ENCODE peak calls at places on chromosomes 4 and X, in nine cellular contexts. One of them, this sample, is unnamed.

GRCh38 chr4:26217961-26218676 is 102.7 kb upstream of the RBPJ start:
- DNase-seq in NCI-H1105: no peak
- DNase-seq in T-helper 22 cell: no peak
- DNase-seq in mucosa of descending colon: no peak
- DNase-seq in stimulated activated CD4-positive, alpha-beta T cell treated with anti-CD3 and anti-CD28 coated beads, Interleukin-15, amount 100 ng/mL, for 1 hour: no peak
- DNase-seq in HEK293T: no peak
- DNase-seq in ACHN: no peak
- DNase-seq in right cardiac atrium: no peak
- DNase-seq in NCI-H2081: no peak
- DNase-seq in this sample: no peak

GRCh38 chrX:109774706-109775105 is 41.6 kb upstream of the ACSL4 start:
- DNase-seq in NCI-H1105: no peak
- DNase-seq in T-helper 22 cell: no peak
- DNase-seq in mucosa of descending colon: no peak
- DNase-seq in stimulated activated CD4-positive, alpha-beta T cell treated with anti-CD3 and anti-CD28 coated beads, Interleukin-15, amount 100 ng/mL, for 1 hour: no peak
- DNase-seq in HEK293T: no peak
- DNase-seq in ACHN: peak
- DNase-seq in right cardiac atrium: no peak
- DNase-seq in NCI-H2081: no peak
- DNase-seq in this sample: no peak

GRCh38 chr4:113146876-113147358 is 97.5 kb downstream of the ANK2 start:
- DNase-seq in NCI-H1105: no peak
- DNase-seq in T-helper 22 cell: no peak
- DNase-seq in mucosa of descending colon: no peak
- DNase-seq in stimulated activated CD4-positive, alpha-beta T cell treated with anti-CD3 and anti-CD28 coated beads, Interleukin-15, amount 100 ng/mL, for 1 hour: no peak
- DNase-seq in HEK293T: no peak
- DNase-seq in ACHN: peak
- DNase-seq in right cardiac atrium: no peak
- DNase-seq in NCI-H2081: no peak
- DNase-seq in this sample: peak

GRCh38 chr4:25867781-25868180 is 5.0 kb upstream of the SEL1L3 start:
- DNase-seq in NCI-H1105: no peak
- DNase-seq in T-helper 22 cell: no peak
- DNase-seq in mucosa of descending colon: no peak
- DNase-seq in stimulated activated CD4-positive, alpha-beta T cell treated with anti-CD3 and anti-CD28 coated beads, Interleukin-15, amount 100 ng/mL, for 1 hour: no peak
- DNase-seq in HEK293T: no peak
- DNase-seq in ACHN: no peak
- DNase-seq in right cardiac atrium: no peak
- DNase-seq in NCI-H2081: no peak
- DNase-seq in this sample: no peak

GRCh38 chr4:86482851-86483490 is 111.1 kb upstream of the PTPN13 start:
- DNase-seq in NCI-H1105: no peak
- DNase-seq in T-helper 22 cell: no peak
- DNase-seq in mucosa of descending colon: no peak
- DNase-seq in stimulated activated CD4-positive, alpha-beta T cell treated with anti-CD3 and anti-CD28 coated beads, Interleukin-15, amount 100 ng/mL, for 1 hour: no peak
- DNase-seq in HEK293T: peak
- DNase-seq in ACHN: peak
- DNase-seq in right cardiac atrium: no peak
- DNase-seq in NCI-H2081: peak
- DNase-seq in this sample: no peak

GRCh38 chr4:10096201-10096975 is 20.2 kb downstream of the WDR1 start:
- DNase-seq in NCI-H1105: no peak
- DNase-seq in T-helper 22 cell: peak
- DNase-seq in mucosa of descending colon: peak
- DNase-seq in stimulated activated CD4-positive, alpha-beta T cell treated with anti-CD3 and anti-CD28 coated beads, Interleukin-15, amount 100 ng/mL, for 1 hour: peak
- DNase-seq in HEK293T: no peak
- DNase-seq in ACHN: peak
- DNase-seq in right cardiac atrium: peak
- DNase-seq in NCI-H2081: no peak
- DNase-seq in this sample: peak

GRCh38 chr4:185424905-185425599 is 712 bp downstream of the UFSP2 start:
- DNase-seq in NCI-H1105: no peak
- DNase-seq in T-helper 22 cell: no peak
- DNase-seq in mucosa of descending colon: no peak
- DNase-seq in stimulated activated CD4-positive, alpha-beta T cell treated with anti-CD3 and anti-CD28 coated beads, Interleukin-15, amount 100 ng/mL, for 1 hour: no peak
- DNase-seq in HEK293T: no peak
- DNase-seq in ACHN: no peak
- DNase-seq in right cardiac atrium: no peak
- DNase-seq in NCI-H2081: no peak
- DNase-seq in this sample: no peak

GRCh38 chr4:144647095-144647959 is 1.4 kb downstream of the HHIP start:
- DNase-seq in NCI-H1105: no peak
- DNase-seq in T-helper 22 cell: no peak
- DNase-seq in mucosa of descending colon: no peak
- DNase-seq in stimulated activated CD4-positive, alpha-beta T cell treated with anti-CD3 and anti-CD28 coated beads, Interleukin-15, amount 100 ng/mL, for 1 hour: no peak
- DNase-seq in HEK293T: peak
- DNase-seq in ACHN: no peak
- DNase-seq in right cardiac atrium: no peak
- DNase-seq in NCI-H2081: no peak
- DNase-seq in this sample: no peak

GRCh38 chr4:121077496-121077895 is 5.2 kb upstream of the NDNF start:
- DNase-seq in NCI-H1105: no peak
- DNase-seq in T-helper 22 cell: no peak
- DNase-seq in mucosa of descending colon: no peak
- DNase-seq in stimulated activated CD4-positive, alpha-beta T cell treated with anti-CD3 and anti-CD28 coated beads, Interleukin-15, amount 100 ng/mL, for 1 hour: no peak
- DNase-seq in HEK293T: no peak
- DNase-seq in ACHN: no peak
- DNase-seq in right cardiac atrium: no peak
- DNase-seq in NCI-H2081: no peak
- DNase-seq in this sample: no peak

GRCh38 chr4:15410750-15411149 is 17.1 kb upstream of the C1QTNF7 start:
- DNase-seq in NCI-H1105: no peak
- DNase-seq in T-helper 22 cell: no peak
- DNase-seq in mucosa of descending colon: no peak
- DNase-seq in stimulated activated CD4-positive, alpha-beta T cell treated with anti-CD3 and anti-CD28 coated beads, Interleukin-15, amount 100 ng/mL, for 1 hour: no peak
- DNase-seq in HEK293T: no peak
- DNase-seq in ACHN: no peak
- DNase-seq in right cardiac atrium: no peak
- DNase-seq in NCI-H2081: peak
- DNase-seq in this sample: no peak

GRCh38 chrX:70916754-70917153 is 8.2 kb upstream of the TEX11 start:
- DNase-seq in NCI-H1105: no peak
- DNase-seq in T-helper 22 cell: no peak
- DNase-seq in mucosa of descending colon: no peak
- DNase-seq in stimulated activated CD4-positive, alpha-beta T cell treated with anti-CD3 and anti-CD28 coated beads, Interleukin-15, amount 100 ng/mL, for 1 hour: no peak
- DNase-seq in HEK293T: no peak
- DNase-seq in ACHN: no peak
- DNase-seq in right cardiac atrium: no peak
- DNase-seq in NCI-H2081: no peak
- DNase-seq in this sample: no peak

GRCh38 chrX:71291381-71291780 is 7.9 kb downstream of the NONO start:
- DNase-seq in NCI-H1105: no peak
- DNase-seq in T-helper 22 cell: no peak
- DNase-seq in mucosa of descending colon: no peak
- DNase-seq in stimulated activated CD4-positive, alpha-beta T cell treated with anti-CD3 and anti-CD28 coated beads, Interleukin-15, amount 100 ng/mL, for 1 hour: no peak
- DNase-seq in HEK293T: no peak
- DNase-seq in ACHN: no peak
- DNase-seq in right cardiac atrium: no peak
- DNase-seq in NCI-H2081: no peak
- DNase-seq in this sample: no peak

GRCh38 chr4:169207436-169208089 is 63.2 kb downstream of the SH3RF1 start:
- DNase-seq in NCI-H1105: no peak
- DNase-seq in T-helper 22 cell: no peak
- DNase-seq in mucosa of descending colon: no peak
- DNase-seq in stimulated activated CD4-positive, alpha-beta T cell treated with anti-CD3 and anti-CD28 coated beads, Interleukin-15, amount 100 ng/mL, for 1 hour: no peak
- DNase-seq in HEK293T: no peak
- DNase-seq in ACHN: no peak
- DNase-seq in right cardiac atrium: no peak
- DNase-seq in NCI-H2081: no peak
- DNase-seq in this sample: no peak

GRCh38 chrX:104166735-104167436 is 633 bp downstream of the FAM199X start:
- DNase-seq in NCI-H1105: no peak
- DNase-seq in T-helper 22 cell: no peak
- DNase-seq in mucosa of descending colon: no peak
- DNase-seq in stimulated activated CD4-positive, alpha-beta T cell treated with anti-CD3 and anti-CD28 coated beads, Interleukin-15, amount 100 ng/mL, for 1 hour: no peak
- DNase-seq in HEK293T: no peak
- DNase-seq in ACHN: no peak
- DNase-seq in right cardiac atrium: no peak
- DNase-seq in NCI-H2081: peak
- DNase-seq in this sample: no peak

GRCh38 chr4:92121099-92121498 is 182.7 kb upstream of the GRID2 start:
- DNase-seq in NCI-H1105: no peak
- DNase-seq in T-helper 22 cell: no peak
- DNase-seq in mucosa of descending colon: no peak
- DNase-seq in stimulated activated CD4-positive, alpha-beta T cell treated with anti-CD3 and anti-CD28 coated beads, Interleukin-15, amount 100 ng/mL, for 1 hour: no peak
- DNase-seq in HEK293T: no peak
- DNase-seq in ACHN: no peak
- DNase-seq in right cardiac atrium: no peak
- DNase-seq in NCI-H2081: no peak
- DNase-seq in this sample: peak

GRCh38 chr4:178316211-178316610 is 874.0 kb upstream of the AGA start:
- DNase-seq in NCI-H1105: no peak
- DNase-seq in T-helper 22 cell: no peak
- DNase-seq in mucosa of descending colon: peak
- DNase-seq in stimulated activated CD4-positive, alpha-beta T cell treated with anti-CD3 and anti-CD28 coated beads, Interleukin-15, amount 100 ng/mL, for 1 hour: no peak
- DNase-seq in HEK293T: no peak
- DNase-seq in ACHN: no peak
- DNase-seq in right cardiac atrium: no peak
- DNase-seq in NCI-H2081: peak
- DNase-seq in this sample: no peak

GRCh38 chr4:3213661-3214250 is 35.2 kb upstream of the MSANTD1 start:
- DNase-seq in NCI-H1105: no peak
- DNase-seq in T-helper 22 cell: no peak
- DNase-seq in mucosa of descending colon: no peak
- DNase-seq in stimulated activated CD4-positive, alpha-beta T cell treated with anti-CD3 and anti-CD28 coated beads, Interleukin-15, amount 100 ng/mL, for 1 hour: no peak
- DNase-seq in HEK293T: no peak
- DNase-seq in ACHN: no peak
- DNase-seq in right cardiac atrium: no peak
- DNase-seq in NCI-H2081: no peak
- DNase-seq in this sample: no peak

GRCh38 chr4:153452661-153453378 is 13.3 kb upstream of the TMEM131L start:
- DNase-seq in NCI-H1105: no peak
- DNase-seq in T-helper 22 cell: no peak
- DNase-seq in mucosa of descending colon: no peak
- DNase-seq in stimulated activated CD4-positive, alpha-beta T cell treated with anti-CD3 and anti-CD28 coated beads, Interleukin-15, amount 100 ng/mL, for 1 hour: no peak
- DNase-seq in HEK293T: no peak
- DNase-seq in ACHN: no peak
- DNase-seq in right cardiac atrium: no peak
- DNase-seq in NCI-H2081: no peak
- DNase-seq in this sample: peak

GRCh38 chr4:56433280-56433679 is 2.1 kb downstream of the PPAT start:
- DNase-seq in NCI-H1105: no peak
- DNase-seq in T-helper 22 cell: no peak
- DNase-seq in mucosa of descending colon: no peak
- DNase-seq in stimulated activated CD4-positive, alpha-beta T cell treated with anti-CD3 and anti-CD28 coated beads, Interleukin-15, amount 100 ng/mL, for 1 hour: no peak
- DNase-seq in HEK293T: no peak
- DNase-seq in ACHN: no peak
- DNase-seq in right cardiac atrium: no peak
- DNase-seq in NCI-H2081: no peak
- DNase-seq in this sample: no peak

GRCh38 chr4:186201535-186202230 is 10.3 kb downstream of the CYP4V2 start:
- DNase-seq in NCI-H1105: no peak
- DNase-seq in T-helper 22 cell: no peak
- DNase-seq in mucosa of descending colon: peak
- DNase-seq in stimulated activated CD4-positive, alpha-beta T cell treated with anti-CD3 and anti-CD28 coated beads, Interleukin-15, amount 100 ng/mL, for 1 hour: peak
- DNase-seq in HEK293T: peak
- DNase-seq in ACHN: peak
- DNase-seq in right cardiac atrium: peak
- DNase-seq in NCI-H2081: no peak
- DNase-seq in this sample: peak

GRCh38 chrX:13790206-13791131 is 26.4 kb downstream of the GPM6B start:
- DNase-seq in NCI-H1105: no peak
- DNase-seq in T-helper 22 cell: no peak
- DNase-seq in mucosa of descending colon: no peak
- DNase-seq in stimulated activated CD4-positive, alpha-beta T cell treated with anti-CD3 and anti-CD28 coated beads, Interleukin-15, amount 100 ng/mL, for 1 hour: no peak
- DNase-seq in HEK293T: no peak
- DNase-seq in ACHN: no peak
- DNase-seq in right cardiac atrium: no peak
- DNase-seq in NCI-H2081: no peak
- DNase-seq in this sample: no peak

GRCh38 chrX:149871940-149872339 is 9.0 kb upstream of the MAGEA8 start:
- DNase-seq in NCI-H1105: no peak
- DNase-seq in T-helper 22 cell: no peak
- DNase-seq in mucosa of descending colon: peak
- DNase-seq in stimulated activated CD4-positive, alpha-beta T cell treated with anti-CD3 and anti-CD28 coated beads, Interleukin-15, amount 100 ng/mL, for 1 hour: peak
- DNase-seq in HEK293T: peak
- DNase-seq in ACHN: peak
- DNase-seq in right cardiac atrium: peak
- DNase-seq in NCI-H2081: no peak
- DNase-seq in this sample: peak

GRCh38 chrX:79975605-79976004 is 38.9 kb upstream of the TBX22 start:
- DNase-seq in NCI-H1105: no peak
- DNase-seq in T-helper 22 cell: no peak
- DNase-seq in mucosa of descending colon: no peak
- DNase-seq in stimulated activated CD4-positive, alpha-beta T cell treated with anti-CD3 and anti-CD28 coated beads, Interleukin-15, amount 100 ng/mL, for 1 hour: no peak
- DNase-seq in HEK293T: no peak
- DNase-seq in ACHN: no peak
- DNase-seq in right cardiac atrium: no peak
- DNase-seq in NCI-H2081: no peak
- DNase-seq in this sample: no peak

GRCh38 chr4:47662975-47663374 is 174.9 kb downstream of the CORIN start:
- DNase-seq in NCI-H1105: no peak
- DNase-seq in T-helper 22 cell: no peak
- DNase-seq in mucosa of descending colon: no peak
- DNase-seq in stimulated activated CD4-positive, alpha-beta T cell treated with anti-CD3 and anti-CD28 coated beads, Interleukin-15, amount 100 ng/mL, for 1 hour: no peak
- DNase-seq in HEK293T: no peak
- DNase-seq in ACHN: peak
- DNase-seq in right cardiac atrium: no peak
- DNase-seq in NCI-H2081: peak
- DNase-seq in this sample: peak

GRCh38 chr4:86441175-86441960 is 81.5 kb upstream of the MAPK10 start:
- DNase-seq in NCI-H1105: no peak
- DNase-seq in T-helper 22 cell: no peak
- DNase-seq in mucosa of descending colon: no peak
- DNase-seq in stimulated activated CD4-positive, alpha-beta T cell treated with anti-CD3 and anti-CD28 coated beads, Interleukin-15, amount 100 ng/mL, for 1 hour: no peak
- DNase-seq in HEK293T: no peak
- DNase-seq in ACHN: peak
- DNase-seq in right cardiac atrium: no peak
- DNase-seq in NCI-H2081: no peak
- DNase-seq in this sample: no peak